ENCODE peak calls at places on chromosomes 12 and 14, in seven cellular contexts. One of them, this sample, is unnamed.

GRCh38 chr14:90491221-90491867 is 94.5 kb downstream of the CALM1 start:
- DNase-seq in cortex of kidney: no peak
- DNase-seq in kidney glomerular epithelial cell: no peak
- DNase-seq in CD14-positive monocyte: no peak
- DNase-seq in nephron progenitor cell: no peak
- DNase-seq in B cell: no peak
- DNase-seq in posterior vena cava: peak; percentile 90
- DNase-seq in this sample: no peak

GRCh38 chr14:90409209-90409730 is 12.4 kb downstream of the CALM1 start:
- DNase-seq in B cell: no peak
- DNase-seq in CD14-positive monocyte: no peak
- DNase-seq in kidney glomerular epithelial cell: peak; percentile 97
- DNase-seq in posterior vena cava: no peak
- DNase-seq in nephron progenitor cell: no peak
- DNase-seq in cortex of kidney: no peak
- DNase-seq in this sample: no peak

GRCh38 chr14:52827426-52827825 is 36.0 kb upstream of the GNPNAT1 start:
- DNase-seq in cortex of kidney: no peak
- DNase-seq in posterior vena cava: no peak
- DNase-seq in nephron progenitor cell: no peak
- DNase-seq in B cell: no peak
- DNase-seq in CD14-positive monocyte: no peak
- DNase-seq in kidney glomerular epithelial cell: no peak
- DNase-seq in this sample: no peak

GRCh38 chr12:110269622-110270124 is 11.4 kb upstream of the ATP2A2 start:
- DNase-seq in nephron progenitor cell: no peak
- DNase-seq in B cell: no peak
- DNase-seq in CD14-positive monocyte: no peak
- DNase-seq in posterior vena cava: no peak
- DNase-seq in kidney glomerular epithelial cell: peak; percentile 26
- DNase-seq in cortex of kidney: no peak
- DNase-seq in this sample: no peak

GRCh38 chr14:73758392-73759182 is 44.4 kb upstream of the PNMA1 start:
- DNase-seq in cortex of kidney: peak; percentile 35
- DNase-seq in posterior vena cava: peak; percentile 92
- DNase-seq in kidney glomerular epithelial cell: peak; percentile 52
- DNase-seq in CD14-positive monocyte: peak; percentile 88
- DNase-seq in nephron progenitor cell: peak; percentile 75
- DNase-seq in B cell: peak; percentile 90
- DNase-seq in this sample: peak; percentile 74

GRCh38 chr12:490260-490659 is 30.5 kb downstream of the B4GALNT3 start:
- DNase-seq in B cell: no peak
- DNase-seq in nephron progenitor cell: no peak
- DNase-seq in posterior vena cava: no peak
- DNase-seq in CD14-positive monocyte: no peak
- DNase-seq in cortex of kidney: no peak
- DNase-seq in kidney glomerular epithelial cell: no peak
- DNase-seq in this sample: no peak

GRCh38 chr12:94426049-94426448 is 33.6 kb downstream of the CEP83 start:
- DNase-seq in kidney glomerular epithelial cell: no peak
- DNase-seq in CD14-positive monocyte: no peak
- DNase-seq in posterior vena cava: no peak
- DNase-seq in cortex of kidney: no peak
- DNase-seq in nephron progenitor cell: no peak
- DNase-seq in B cell: no peak
- DNase-seq in this sample: no peak

GRCh38 chr12:114447274-114447716 is 41.4 kb upstream of the TBX5 start:
- DNase-seq in kidney glomerular epithelial cell: no peak
- DNase-seq in cortex of kidney: no peak
- DNase-seq in CD14-positive monocyte: no peak
- DNase-seq in posterior vena cava: no peak
- DNase-seq in nephron progenitor cell: peak; percentile 49
- DNase-seq in B cell: no peak
- DNase-seq in this sample: no peak

GRCh38 chr12:182381-182883 is 31.5 kb downstream of the SLC6A12 start:
- DNase-seq in CD14-positive monocyte: no peak
- DNase-seq in B cell: no peak
- DNase-seq in cortex of kidney: no peak
- DNase-seq in nephron progenitor cell: no peak
- DNase-seq in kidney glomerular epithelial cell: peak; percentile 62
- DNase-seq in posterior vena cava: no peak
- DNase-seq in this sample: no peak

GRCh38 chr14:90281261-90281660 is 24.9 kb downstream of the PSMC1 start:
- DNase-seq in B cell: no peak
- DNase-seq in cortex of kidney: no peak
- DNase-seq in CD14-positive monocyte: no peak
- DNase-seq in kidney glomerular epithelial cell: peak; percentile 58
- DNase-seq in nephron progenitor cell: no peak
- DNase-seq in posterior vena cava: no peak
- DNase-seq in this sample: no peak

This sample was measured in HEK293T.